ENCODE peak calls at places on chromosome 18, in four cellular contexts. I is HepG2, Z is H1, R is fibroblast of lung. P is an unnamed sample.

GRCh38 chr18:31572368-31572767 is 19.3 kb upstream of the TTR start:
- DNase-seq in I (no peak), Z (no peak), R (no peak), P (no peak)

GRCh38 chr18:79511671-79512301 is 116.1 kb downstream of the NFATC1 start:
- DNase-seq in I (no peak), Z (peak; percentile 53), R (no peak), P (no peak)

GRCh38 chr18:26089247-26090129 is 925 bp downstream of the SS18 start:
- DNase-seq in I (peak; percentile 6), Z (peak; percentile 76), R (peak; percentile 48), P (peak; percentile 20)

GRCh38 chr18:8351173-8351572 is 258.1 kb upstream of the RAB12 start:
- DNase-seq in I (no peak), Z (no peak), R (no peak), P (no peak)

GRCh38 chr18:80108122-80108536 is 933 bp upstream of the ADNP2 start:
- DNase-seq in I (no peak), Z (no peak), R (no peak), P (no peak)

GRCh38 chr18:27005589-27005988 is 140.1 kb upstream of the AQP4 start:
- DNase-seq in I (peak; percentile 22), Z (no peak), R (no peak), P (peak; percentile 44)

GRCh38 chr18:48855422-48856377 is 95.1 kb downstream of the SMAD7 start:
- DNase-seq in I (no peak), Z (no peak), R (peak; percentile 49), P (no peak)

GRCh38 chr18:9898792-9899549 is 13.2 kb downstream of the TXNDC2 start:
- DNase-seq in I (peak; percentile 75), Z (no peak), R (peak; percentile 74), P (peak; percentile 71)

GRCh38 chr18:34695300-34695699 is 14.8 kb upstream of the DTNA start:
- DNase-seq in I (no peak), Z (no peak), R (no peak), P (no peak)

GRCh38 chr18:38972571-38972970 is 1407.0 kb upstream of the CELF4 start:
- DNase-seq in I (no peak), Z (no peak), R (no peak), P (no peak)

DNA sequence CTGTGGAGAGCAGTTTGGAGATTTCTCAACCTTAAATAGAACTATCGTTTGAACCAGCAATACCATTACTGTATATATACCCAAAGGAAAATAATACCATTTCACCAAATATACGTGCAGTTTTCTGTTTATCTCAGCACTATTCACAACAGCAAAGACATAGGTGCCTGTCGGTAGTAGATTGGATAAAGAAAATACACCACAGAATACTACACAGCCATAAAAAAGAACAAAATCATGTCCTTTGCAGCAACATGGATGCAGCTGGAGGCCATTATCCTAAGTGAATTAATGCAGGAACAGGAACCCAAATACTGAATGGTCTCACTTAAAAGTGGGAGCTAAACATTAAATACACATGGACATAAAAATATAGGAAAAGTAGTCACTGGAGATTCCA is 81.3 kb downstream of the SMCHD1 start:
- DNase-seq in I (no peak), Z (no peak), R (no peak), P (no peak)
- TF ChIP-seq CTCF in I (no peak), Z (no peak), R (no peak), P (no peak)

DNA sequence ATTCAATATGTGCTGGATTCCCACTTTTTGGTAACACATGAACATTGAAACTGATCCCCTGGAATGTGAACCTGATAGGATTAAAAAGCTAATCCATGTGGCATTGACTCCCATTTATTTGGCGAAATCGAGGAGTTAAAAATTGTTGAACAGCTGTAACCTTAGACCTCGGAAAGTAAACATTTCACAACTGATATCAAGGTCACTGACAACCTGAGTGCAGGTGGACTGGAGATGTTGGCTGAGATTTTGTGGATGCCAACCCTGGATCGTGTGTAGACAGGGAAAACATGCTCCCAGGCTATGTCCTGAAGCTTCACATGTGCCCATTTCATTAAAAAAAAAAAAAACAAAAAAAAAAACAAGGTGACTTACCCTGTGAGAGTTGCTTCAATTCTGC is 204.8 kb downstream of the SETBP1 start:
- DNase-seq in I (no peak), Z (no peak), R (no peak), P (no peak)
- TF ChIP-seq EZH2 in I (no peak), Z (no peak), R (no peak), P (no peak)

DNA sequence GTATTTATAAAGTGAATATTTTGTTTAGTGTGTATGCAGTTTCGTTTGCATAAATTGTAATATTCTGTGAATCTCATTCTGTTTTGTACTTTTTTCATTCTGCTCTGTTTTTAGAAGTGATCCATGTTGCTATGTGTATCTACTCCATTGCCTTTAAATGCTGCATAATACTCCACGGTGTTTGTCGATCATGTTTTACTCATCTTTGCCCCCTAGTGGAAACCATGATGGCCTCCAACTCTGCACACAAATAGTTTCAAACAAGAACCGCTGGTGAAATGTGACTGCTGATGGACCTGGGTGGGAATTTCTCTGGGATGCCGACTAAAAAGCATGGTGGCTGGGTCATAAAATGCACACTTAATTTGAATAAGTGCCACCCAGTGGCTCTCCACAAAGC is 32.0 kb upstream of the SKOR2 start:
- DNase-seq in I (peak; percentile 39), Z (no peak), R (peak; percentile 5), P (peak; percentile 42)
- TF ChIP-seq CTCF in I (peak; percentile 63), Z (peak; percentile 70), R (peak; percentile 43), P (peak; percentile 53)

GRCh38 chr18:57439985-57440330 is 4.8 kb downstream of the ONECUT2 start:
- DNase-seq in I (no peak), Z (no peak), R (no peak), P (no peak)
- TF ChIP-seq EZH2 in I (no peak), Z (peak; percentile 72), R (no peak), P (no peak)

GRCh38 chr18:54647176-54647575 is 56.1 kb downstream of the DYNAP start:
- DNase-seq in I (peak; percentile 37), Z (no peak), R (peak; percentile 23), P (peak; percentile 69)
- TF ChIP-seq CTCF in I (peak; percentile 50), Z (peak; percentile 79), R (peak; percentile 16), P (peak; percentile 77)

DNA sequence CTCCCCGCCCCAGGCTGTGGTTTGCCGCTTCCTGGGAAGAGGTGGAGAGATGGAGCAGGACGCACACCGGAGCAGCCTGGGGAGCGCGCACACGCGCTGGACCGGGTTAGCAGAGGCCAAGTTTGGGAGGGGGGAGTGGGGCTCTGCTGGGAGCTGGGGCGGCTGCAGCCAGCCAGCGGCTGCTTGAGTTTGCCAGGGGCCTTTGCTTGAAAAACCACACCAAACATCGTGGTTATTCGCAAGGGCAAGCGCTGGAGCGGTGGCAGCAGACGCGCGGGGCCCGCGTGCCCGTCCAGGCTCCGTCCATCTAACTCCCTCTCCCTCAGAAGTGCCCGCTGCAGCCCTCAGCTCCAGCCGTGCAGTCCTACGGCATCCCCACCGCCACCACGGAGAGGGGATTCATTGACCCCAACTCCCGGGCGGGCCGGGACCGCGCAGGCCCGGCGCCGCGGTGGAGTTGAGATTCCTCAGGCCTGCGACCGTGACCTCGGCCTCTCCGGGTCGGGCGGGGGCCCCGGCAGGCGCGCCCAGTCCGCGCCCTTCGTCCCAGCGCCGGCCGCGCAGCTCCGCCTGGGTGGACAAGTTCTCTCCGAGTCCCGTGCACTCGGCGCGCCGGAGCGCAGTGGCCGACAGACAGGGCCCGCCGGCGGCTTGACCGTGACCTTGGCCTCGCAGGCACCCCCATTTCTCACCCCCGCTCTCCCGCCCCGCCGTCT is 4.5 kb downstream of the PTGR3 start:
- DNase-seq in I (no peak), Z (peak; percentile 70), R (peak; percentile 41), P (no peak)
- TF ChIP-seq EZH2 in I (no peak), Z (peak; percentile 71), R (no peak), P (no peak)

DNA sequence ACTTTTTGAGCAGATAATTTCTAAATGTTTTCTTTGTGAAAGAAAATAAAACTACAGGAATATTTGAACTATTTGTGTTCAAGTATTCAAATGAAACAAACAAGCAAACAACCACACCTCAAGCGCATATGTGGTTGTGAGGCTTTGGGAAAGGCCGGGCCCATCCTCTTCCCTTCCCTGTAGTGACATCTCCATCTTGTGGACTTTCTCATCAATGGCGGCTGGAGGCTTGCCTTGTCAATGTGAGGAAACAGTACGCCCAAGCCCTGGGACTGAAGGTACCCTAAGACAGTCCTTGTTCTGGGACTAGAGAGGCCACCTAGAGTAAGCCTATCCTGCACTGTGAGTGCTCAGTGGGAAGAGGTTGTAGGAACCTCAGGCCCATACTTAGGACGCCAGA is 166.8 kb downstream of the TPGS2 start:
- DNase-seq in I (no peak), Z (no peak), R (no peak), P (no peak)
- TF ChIP-seq CTCF in I (peak; percentile 50), Z (peak; percentile 71), R (peak; percentile 1), P (no peak)

GRCh38 chr18:54086863-54087262 is 137.6 kb downstream of the MBD2 start:
- DNase-seq in I (no peak), Z (no peak), R (no peak), P (no peak)

GRCh38 chr18:54090856-54091255 is 133.6 kb downstream of the MBD2 start:
- DNase-seq in I (no peak), Z (no peak), R (peak; percentile 55), P (no peak)

GRCh38 chr18:54080854-54081253 is 143.6 kb downstream of the MBD2 start:
- DNase-seq in I (no peak), Z (no peak), R (no peak), P (peak; percentile 66)

GRCh38 chr18:54089749-54090459 is 134.6 kb downstream of the MBD2 start:
- DNase-seq in I (no peak), Z (no peak), R (no peak), P (no peak)

GRCh38 chr18:54086046-54086802 is 138.2 kb downstream of the MBD2 start:
- DNase-seq in I (no peak), Z (no peak), R (no peak), P (no peak)
- TF ChIP-seq EZH2 in I (no peak), Z (no peak), R (no peak), P (no peak)

GRCh38 chr18:30359521-30359920 is 683.0 kb downstream of the DSC3 start:
- DNase-seq in I (no peak), Z (no peak), R (no peak), P (peak; percentile 32)

GRCh38 chr18:30358545-30358944 is 684.0 kb downstream of the DSC3 start:
- DNase-seq in I (no peak), Z (no peak), R (peak; percentile 37), P (peak; percentile 66)

GRCh38 chr18:30361864-30362540 is 680.5 kb downstream of the DSC3 start:
- DNase-seq in I (no peak), Z (no peak), R (no peak), P (no peak)
- TF ChIP-seq CTCF in I (no peak), Z (peak; percentile 14), R (no peak), P (no peak)

P was measured in PC-3.